ENCODE peak calls at places on chromosomes 5 and 9, in seven cellular contexts. A, W, M, G, L, V and T are unnamed samples. For H3K9me3, the result is how much of the 10 kb centered on the place peaks cover.

GRCh38 chr9:133114886-133115603 is 6.0 kb downstream of the RALGDS start:
- DNase-seq in L (no peak), W (peak), G (peak), M (no peak), A (no peak), V (no peak), T (no peak)

GRCh38 chr9:99056876-99057664 is 47.8 kb upstream of the TGFBR1 start:
- DNase-seq in G (no peak), M (no peak), V (no peak), W (no peak), L (no peak), A (peak), T (no peak)

GRCh38 chr5:18119156-18119785 is 485.0 kb downstream of the TAF11L14 start:
- DNase-seq in M (no peak), V (no peak), W (no peak), L (no peak), G (no peak), A (no peak), T (no peak)

GRCh38 chr9:74496819-74497749 is at the start of gene RORB:
- DNase-seq in V (no peak), L (peak), M (no peak), A (no peak), W (peak), G (peak), T (no peak)

GRCh38 chr5:82290005-82290404 is 11.9 kb upstream of the RPS23 start:
- DNase-seq in M (no peak), V (no peak), L (no peak), A (no peak), G (no peak), W (no peak), T (no peak)

GRCh38 chr9:78745996-78746395 is 449.1 kb downstream of the PSAT1 start:
- DNase-seq in L (no peak), V (no peak), G (no peak), A (no peak), M (no peak), W (no peak), T (no peak)

GRCh38 chr5:39464096-39464495 is 39.3 kb upstream of the DAB2 start:
- DNase-seq in A (no peak), M (no peak), L (no peak), W (no peak), V (no peak), G (no peak), T (no peak)

GRCh38 chr9:36831381-36832231 is 202.5 kb downstream of the PAX5 start:
- DNase-seq in L (no peak), M (no peak), V (no peak), A (no peak), W (peak), G (no peak), T (no peak)

GRCh38 chr5:54278031-54278830 is 32.1 kb downstream of the ARL15 start:
- DNase-seq in V (no peak), G (no peak), A (no peak), M (no peak), W (no peak), L (no peak), T (no peak)

GRCh38 chr5:3999929-4000328 is 404.3 kb downstream of the IRX1 start:
- DNase-seq in A (no peak), W (no peak), V (no peak), M (no peak), G (no peak), L (no peak), T (no peak)
- H3K9me3 ChIP-seq in A (under half), W (under half), V (under half), M (under half), G (under half), L (under half), T (under half)

GRCh38 chr5:120463991-120464626 is at the start of gene PRR16:
- DNase-seq in L (peak), M (no peak), A (no peak), V (no peak), G (no peak), W (no peak), T (no peak)

GRCh38 chr5:120463026-120463770 is 902 bp upstream of the PRR16 start:
- DNase-seq in W (no peak), L (no peak), A (no peak), V (no peak), M (no peak), G (no peak), T (no peak)

GRCh38 chr5:120464627-120465280 is 654 bp downstream of the PRR16 start:
- DNase-seq in W (peak), M (peak), V (no peak), A (no peak), L (peak), G (no peak), T (no peak)

GRCh38 chr5:120465281-120465961 is 1.3 kb downstream of the PRR16 start:
- DNase-seq in L (peak), G (no peak), V (no peak), W (peak), M (no peak), A (no peak), T (no peak)

GRCh38 chr5:120466337-120467006 is 2.4 kb downstream of the PRR16 start:
- DNase-seq in W (no peak), M (no peak), V (no peak), A (no peak), L (no peak), G (no peak), T (no peak)
- H3K4me3 ChIP-seq in W (no peak), M (peak), V (no peak), A (no peak), L (no peak), G (peak), T (peak)

GRCh38 chr5:316210-317085 is 5.1 kb upstream of the AHRR start:
- DNase-seq in W (peak), A (no peak), G (no peak), M (no peak), L (no peak), V (no peak), T (no peak)

GRCh38 chr5:318931-319601 is 2.4 kb upstream of the AHRR start:
- DNase-seq in M (no peak), L (no peak), A (no peak), W (peak), G (no peak), V (no peak), T (no peak)

GRCh38 chr5:315488-316209 is 5.9 kb upstream of the AHRR start:
- DNase-seq in M (no peak), W (peak), L (no peak), A (no peak), G (no peak), V (no peak), T (no peak)

GRCh38 chr5:318341-318897 is 3.1 kb upstream of the AHRR start:
- DNase-seq in G (no peak), W (peak), M (no peak), A (no peak), L (no peak), V (no peak), T (no peak)

DNA sequence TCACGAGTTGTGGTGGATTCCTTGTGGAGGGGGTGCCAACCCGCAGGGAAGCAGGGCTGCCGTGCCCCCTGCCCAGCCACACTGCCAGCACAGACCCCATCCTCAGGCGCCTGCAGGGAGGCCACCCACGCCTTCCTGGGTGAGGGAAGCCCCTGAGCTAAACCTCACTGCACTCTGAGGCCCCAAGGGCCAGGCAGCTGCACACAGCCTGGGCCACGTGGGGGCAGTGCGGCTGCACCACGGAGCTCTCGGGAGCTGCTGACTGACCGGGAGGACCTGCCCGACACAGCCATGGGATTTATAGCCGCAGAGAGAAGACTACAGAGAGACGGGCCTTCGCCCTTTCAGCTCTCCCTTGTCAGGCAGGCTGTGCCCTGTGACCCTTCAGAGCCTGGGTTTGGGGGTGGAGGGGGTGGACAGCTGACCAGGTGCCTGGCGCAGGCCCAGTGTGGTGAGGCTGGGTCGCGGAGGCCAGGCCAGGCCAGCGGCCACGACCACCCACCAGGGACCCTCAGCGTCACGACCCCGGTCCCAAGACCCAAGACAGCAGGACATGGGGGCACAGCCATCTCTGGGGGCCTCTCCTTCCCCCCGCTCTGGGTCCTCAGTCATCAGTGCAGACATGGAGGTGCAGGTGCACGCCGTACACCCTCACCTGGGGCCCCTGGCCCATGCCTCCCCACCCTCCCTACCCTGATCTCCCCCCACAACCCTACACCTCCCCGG is 4.3 kb upstream of the AHRR start:
- DNase-seq in M (no peak), A (no peak), V (no peak), L (no peak), G (no peak), W (peak), T (peak)
- TF ChIP-seq CTCF in M (peak), A (peak), V (no peak), L (no peak), G (peak), W (peak), T (peak)

GRCh38 chr5:179121667-179122111 is 61.5 kb downstream of the ZNF354C start:
- DNase-seq in V (no peak), A (no peak), W (no peak), L (no peak), M (peak), G (peak), T (no peak)

GRCh38 chr5:179119415-179120170 is 59.4 kb downstream of the ZNF354C start:
- DNase-seq in M (peak), L (no peak), A (no peak), W (no peak), V (peak), G (peak), T (no peak)

GRCh38 chr5:179122411-179123108 is 62.4 kb downstream of the ZNF354C start:
- DNase-seq in M (peak), A (no peak), W (no peak), G (peak), V (peak), L (no peak), T (no peak)

GRCh38 chr5:179120421-179120861 is 60.3 kb downstream of the ZNF354C start:
- DNase-seq in G (peak), V (peak), L (no peak), M (peak), W (no peak), A (no peak), T (no peak)

DNA sequence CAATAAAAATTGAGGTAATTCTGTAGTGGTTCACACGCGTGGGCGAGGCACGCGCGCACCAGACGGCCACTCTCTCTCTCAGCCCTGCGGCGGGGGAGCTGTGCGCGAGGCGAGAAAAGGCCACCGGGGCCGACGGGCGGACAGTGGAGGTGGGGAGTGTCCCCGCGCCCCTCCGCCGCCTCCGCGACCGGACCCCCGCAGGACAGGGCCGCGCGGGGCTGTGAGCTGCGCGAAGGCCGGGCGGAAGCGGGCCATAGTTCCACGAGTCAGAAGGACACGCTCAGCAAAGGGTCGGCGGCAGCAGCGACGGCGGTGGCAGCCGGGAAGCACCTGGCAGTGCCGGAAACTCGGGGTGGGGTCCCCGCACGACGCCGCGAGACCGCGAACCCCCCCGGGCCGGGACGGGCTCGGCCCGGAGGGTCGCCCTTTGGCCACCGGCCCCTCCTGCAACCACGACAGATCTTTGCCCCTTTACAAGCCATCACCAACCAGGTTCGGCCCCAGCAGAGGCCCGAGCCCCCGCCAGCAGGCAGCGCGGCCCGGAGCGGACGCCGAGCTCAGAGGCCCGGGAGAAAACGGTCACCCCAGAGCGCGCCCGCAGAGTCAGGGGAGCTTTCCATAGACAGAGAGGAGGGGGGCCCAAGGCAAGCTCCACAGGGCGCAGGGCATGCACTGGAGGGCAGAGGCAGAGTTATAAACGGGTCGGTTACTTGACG is 60.9 kb downstream of the ZNF354C start:
- DNase-seq in G (peak), L (no peak), W (no peak), V (peak), A (no peak), M (peak), T (no peak)
- H3K9me3 ChIP-seq in G (under half), L (under half), W (under half), V (under half), A (under half), M (under half), T (under half)

GRCh38 chr9:93827545-93828330 is 127.4 kb downstream of the BARX1 start:
- DNase-seq in M (peak), V (no peak), W (no peak), G (peak), A (no peak), L (no peak), T (no peak)
- H3K4me3 ChIP-seq in M (peak), V (peak), W (no peak), G (peak), A (no peak), L (peak), T (peak)